ENCODE peak calls at places on chromosome 13, in four cellular contexts. R is glutamatergic neuron, K is psoas muscle, W is naive B cell. D is an unnamed sample.

GRCh38 chr13:71906438-71906837 is 39.4 kb upstream of the DACH1 start:
- DNase-seq in K (no peak), W (no peak), R (no peak), D (no peak)

GRCh38 chr13:102951808-102952207 is 106.0 kb downstream of the ERCC5 start:
- DNase-seq in R (no peak), W (no peak), K (no peak), D (no peak)

GRCh38 chr13:96248103-96248502 is 158.2 kb downstream of the HS6ST3 start:
- DNase-seq in R (no peak), W (no peak), K (no peak), D (no peak)

GRCh38 chr13:76872686-76873085 is 13.5 kb downstream of the KCTD12 start:
- DNase-seq in R (no peak), K (no peak), W (no peak), D (no peak)

GRCh38 chr13:95620498-95621140 is 23.9 kb downstream of the DZIP1 start:
- DNase-seq in K (no peak), W (no peak), R (no peak), D (no peak)

GRCh38 chr13:27476943-27477681 is 26.7 kb upstream of the MTIF3 start:
- DNase-seq in W (no peak), K (no peak), R (no peak), D (no peak)

GRCh38 chr13:113647351-113648217 is 10.4 kb downstream of the ATP4B start:
- DNase-seq in R (peak; percentile 8), W (no peak), K (peak; percentile 76), D (peak; percentile 19)

GRCh38 chr13:95540848-95541247 is 11.7 kb upstream of the CLDN10 start:
- DNase-seq in W (no peak), K (peak; percentile 49), R (no peak), D (no peak)

GRCh38 chr13:40984670-40985366 is 34.3 kb downstream of the ELF1 start:
- DNase-seq in W (peak; percentile 43), R (no peak), K (no peak), D (no peak)

GRCh38 chr13:19967619-19968018 is 9.1 kb downstream of the ZMYM2 start:
- DNase-seq in K (no peak), R (no peak), W (no peak), D (no peak)

GRCh38 chr13:25288966-25289365 is 1.7 kb upstream of the MTMR6 start:
- DNase-seq in R (no peak), K (no peak), W (no peak), D (peak; percentile 50)

GRCh38 chr13:109784590-109785140 is 1.7 kb downstream of the IRS2 start:
- DNase-seq in W (peak; percentile 61), K (peak; percentile 85), R (peak; percentile 92), D (no peak)

GRCh38 chr13:47611664-47612288 is 389.3 kb downstream of the SUCLA2 start:
- DNase-seq in R (no peak), K (no peak), W (no peak), D (no peak)

GRCh38 chr13:40109324-40109958 is 454.0 kb downstream of the COG6 start:
- DNase-seq in R (no peak), K (peak; percentile 22), W (no peak), D (no peak)

GRCh38 chr13:101272886-101273285 is 143.4 kb downstream of the NALCN start:
- DNase-seq in K (no peak), R (no peak), W (no peak), D (no peak)

GRCh38 chr13:110047511-110047910 is 259.4 kb downstream of the COL4A1 start:
- DNase-seq in R (no peak), W (no peak), K (no peak), D (no peak)

GRCh38 chr13:110565296-110565695 is 3.8 kb upstream of the RAB20 start:
- DNase-seq in K (no peak), R (no peak), W (no peak), D (no peak)

GRCh38 chr13:34223984-34224383 is 406.0 kb downstream of the RFC3 start:
- DNase-seq in W (no peak), K (no peak), R (no peak), D (no peak)

GRCh38 chr13:94345374-94346195 is 133.9 kb downstream of the DCT start:
- DNase-seq in K (no peak), R (no peak), W (no peak), D (no peak)

GRCh38 chr13:114234266-114234644 is 442 bp upstream of the CDC16 start:
- DNase-seq in K (no peak), W (no peak), R (no peak), D (no peak)

D was measured in GF-D8.